ENCODE peak calls at places on chromosomes 4 and X, in ten cellular contexts. V is iris pigment epithelial cell; H is amniotic stem cell; D is stimulated activated CD4-positive, alpha-beta T cell treated with anti-CD3 and anti-CD28 coated beads, Interleukin-1b, Interleukin-23, amount 100 ng/mL, for 4 hours; T is fibroblast of mammary gland; X is H9; Q is A549; C is NCI-H1417; Y is ELR; I is ACHN. N is an unnamed sample.

GRCh38 chrX:117510453-117510852 is 606.2 kb downstream of the KLHL13 start:
- DNase-seq in V (no peak), H (no peak), D (no peak), T (no peak), X (no peak), Q (peak; percentile 1), C (peak; percentile 58), Y (no peak), I (peak; percentile 0), N (no peak)

GRCh38 chr4:17957689-17958088 is 63.9 kb downstream of the LCORL start:
- DNase-seq in V (peak; percentile 39), H (no peak), D (no peak), T (peak; percentile 41), X (no peak), Q (no peak), C (no peak), Y (peak; percentile 30), I (no peak), N (no peak)

GRCh38 chrX:16826207-16826606 is 39.9 kb downstream of the TXLNG start:
- DNase-seq in V (peak; percentile 78), H (peak; percentile 8), D (no peak), T (peak; percentile 77), X (no peak), Q (peak; percentile 72), C (peak; percentile 71), Y (peak; percentile 56), I (peak; percentile 38), N (no peak)

GRCh38 chr4:173371292-173372192 is 788 bp downstream of the SAP30 start:
- DNase-seq in V (peak; percentile 77), H (peak; percentile 28), D (peak; percentile 22), T (peak; percentile 72), X (peak; percentile 65), Q (peak; percentile 51), C (peak; percentile 81), Y (peak; percentile 77), I (peak; percentile 73), N (peak; percentile 50)

GRCh38 chr4:151231915-151232595 is 44.9 kb upstream of the PRSS48 start:
- DNase-seq in V (peak; percentile 49), H (no peak), D (no peak), T (no peak), X (no peak), Q (no peak), C (no peak), Y (no peak), I (no peak), N (no peak)

GRCh38 chr4:108213723-108214122 is 45.0 kb upstream of the LEF1 start:
- DNase-seq in V (no peak), H (no peak), D (no peak), T (no peak), X (no peak), Q (no peak), C (no peak), Y (no peak), I (no peak), N (no peak)

GRCh38 chr4:19382993-19383392 is 868.7 kb upstream of the SLIT2 start:
- DNase-seq in V (peak; percentile 85), H (no peak), D (no peak), T (peak; percentile 94), X (no peak), Q (no peak), C (no peak), Y (peak; percentile 36), I (no peak), N (no peak)

GRCh38 chr4:175810360-175810759 is 1.7 kb downstream of the GPM6A start:
- DNase-seq in V (no peak), H (no peak), D (no peak), T (no peak), X (no peak), Q (no peak), C (no peak), Y (no peak), I (no peak), N (no peak)

GRCh38 chrX:107712231-107713204 is 63.1 kb downstream of the TSC22D3 start:
- DNase-seq in V (peak; percentile 65), H (no peak), D (no peak), T (peak; percentile 86), X (no peak), Q (no peak), C (no peak), Y (no peak), I (no peak), N (no peak)

GRCh38 chrX:57596109-57596870 is 4.5 kb downstream of the ZXDB start:
- DNase-seq in V (peak; percentile 11), H (no peak), D (no peak), T (no peak), X (no peak), Q (no peak), C (no peak), Y (peak; percentile 12), I (no peak), N (no peak)

GRCh38 chr4:41135761-41136160 is 78.6 kb downstream of the APBB2 start:
- DNase-seq in V (no peak), H (no peak), D (no peak), T (peak; percentile 44), X (no peak), Q (no peak), C (no peak), Y (no peak), I (no peak), N (no peak)

GRCh38 chr4:57077550-57078311 is 32.5 kb downstream of the IGFBP7 start:
- DNase-seq in V (peak; percentile 98), H (peak; percentile 21), D (no peak), T (peak; percentile 50), X (peak; percentile 81), Q (peak; percentile 86), C (no peak), Y (peak; percentile 93), I (peak; percentile 68), N (peak; percentile 32)

GRCh38 chrX:9227276-9227675 is 193.3 kb upstream of the FAM9B start:
- DNase-seq in V (no peak), H (no peak), D (no peak), T (peak; percentile 60), X (no peak), Q (no peak), C (no peak), Y (peak; percentile 71), I (no peak), N (no peak)